ENCODE peak calls at places on chromosomes 16 and 17, in six cellular contexts. One of them, this sample, is unnamed. For H3K27me3 and H3K9me3, the result is how much of the 10 kb centered on the place peaks cover.

GRCh38 chr17:39365252-39365651 is 36.2 kb downstream of the FBXL20 start:
- DNase-seq in left lung: no peak
- DNase-seq in mammary epithelial cell: no peak
- DNase-seq in PC-9: no peak
- DNase-seq in fibroblast of lung: peak
- DNase-seq in left ventricle myocardium inferior: no peak
- DNase-seq in this sample: peak

GRCh38 chr17:51044964-51045363 is 75.7 kb downstream of the SPAG9 start:
- DNase-seq in left ventricle myocardium inferior: no peak
- DNase-seq in PC-9: no peak
- DNase-seq in left lung: no peak
- DNase-seq in mammary epithelial cell: no peak
- DNase-seq in fibroblast of lung: peak
- DNase-seq in this sample: no peak

GRCh38 chr16:68700120-68700519 is 37.0 kb upstream of the CDH1 start:
- DNase-seq in left ventricle myocardium inferior: no peak
- DNase-seq in PC-9: no peak
- DNase-seq in left lung: no peak
- DNase-seq in fibroblast of lung: peak
- DNase-seq in mammary epithelial cell: no peak
- DNase-seq in this sample: peak

GRCh38 chr16:82730901-82731300 is 104.1 kb downstream of the CDH13 start:
- DNase-seq in left ventricle myocardium inferior: no peak
- DNase-seq in PC-9: no peak
- DNase-seq in left lung: no peak
- DNase-seq in mammary epithelial cell: no peak
- DNase-seq in fibroblast of lung: no peak
- DNase-seq in this sample: no peak

GRCh38 chr17:16297367-16298139 is 55.7 kb downstream of the CENPV start:
- DNase-seq in mammary epithelial cell: no peak
- DNase-seq in left ventricle myocardium inferior: no peak
- DNase-seq in PC-9: no peak
- DNase-seq in left lung: no peak
- DNase-seq in fibroblast of lung: no peak
- DNase-seq in this sample: no peak

GRCh38 chr17:17605747-17606083 is 14.2 kb upstream of the PEMT start:
- DNase-seq in PC-9: no peak
- DNase-seq in fibroblast of lung: peak
- DNase-seq in mammary epithelial cell: no peak
- DNase-seq in left lung: no peak
- DNase-seq in left ventricle myocardium inferior: no peak
- DNase-seq in this sample: no peak

GRCh38 chr17:82449136-82449882 is 1.2 kb downstream of the CYBC1 start:
- DNase-seq in left lung: no peak
- DNase-seq in fibroblast of lung: no peak
- DNase-seq in PC-9: no peak
- DNase-seq in mammary epithelial cell: no peak
- DNase-seq in left ventricle myocardium inferior: no peak
- DNase-seq in this sample: no peak

GRCh38 chr16:1127101-1127500 is 25.8 kb upstream of the CACNA1H start:
- DNase-seq in PC-9: no peak
- DNase-seq in mammary epithelial cell: no peak
- DNase-seq in fibroblast of lung: no peak
- DNase-seq in left lung: no peak
- DNase-seq in left ventricle myocardium inferior: no peak
- DNase-seq in this sample: no peak

GRCh38 chr16:19130852-19131808 is 17.4 kb downstream of the ITPRIPL2 start:
- DNase-seq in left ventricle myocardium inferior: peak
- DNase-seq in mammary epithelial cell: no peak
- DNase-seq in PC-9: no peak
- DNase-seq in fibroblast of lung: peak
- DNase-seq in left lung: peak
- DNase-seq in this sample: peak

GRCh38 chr16:56817056-56817455 is 48.0 kb upstream of the SLC12A3 start:
- DNase-seq in left lung: no peak
- DNase-seq in fibroblast of lung: no peak
- DNase-seq in PC-9: no peak
- DNase-seq in mammary epithelial cell: no peak
- DNase-seq in left ventricle myocardium inferior: no peak
- DNase-seq in this sample: no peak

GRCh38 chr17:29151567-29151966 is 28.6 kb downstream of the MYO18A start:
- DNase-seq in mammary epithelial cell: peak
- DNase-seq in PC-9: peak
- DNase-seq in fibroblast of lung: peak
- DNase-seq in left lung: no peak
- DNase-seq in left ventricle myocardium inferior: no peak
- DNase-seq in this sample: peak

GRCh38 chr16:88309905-88310259 is 72.9 kb upstream of the ZNF469 start:
- DNase-seq in mammary epithelial cell: no peak
- DNase-seq in fibroblast of lung: no peak
- DNase-seq in left ventricle myocardium inferior: peak
- DNase-seq in PC-9: no peak
- DNase-seq in left lung: no peak
- DNase-seq in this sample: no peak

GRCh38 chr17:40800381-40800780 is 622 bp upstream of the KRT28 start:
- DNase-seq in fibroblast of lung: no peak
- DNase-seq in left lung: no peak
- DNase-seq in PC-9: no peak
- DNase-seq in mammary epithelial cell: no peak
- DNase-seq in left ventricle myocardium inferior: no peak
- DNase-seq in this sample: no peak
- H3K27me3 ChIP-seq in fibroblast of lung: under half
- H3K27me3 ChIP-seq in left lung: under half
- H3K27me3 ChIP-seq in PC-9: under half
- H3K27me3 ChIP-seq in mammary epithelial cell: under half
- H3K27me3 ChIP-seq in left ventricle myocardium inferior: half or more
- H3K27me3 ChIP-seq in this sample: under half

DNA sequence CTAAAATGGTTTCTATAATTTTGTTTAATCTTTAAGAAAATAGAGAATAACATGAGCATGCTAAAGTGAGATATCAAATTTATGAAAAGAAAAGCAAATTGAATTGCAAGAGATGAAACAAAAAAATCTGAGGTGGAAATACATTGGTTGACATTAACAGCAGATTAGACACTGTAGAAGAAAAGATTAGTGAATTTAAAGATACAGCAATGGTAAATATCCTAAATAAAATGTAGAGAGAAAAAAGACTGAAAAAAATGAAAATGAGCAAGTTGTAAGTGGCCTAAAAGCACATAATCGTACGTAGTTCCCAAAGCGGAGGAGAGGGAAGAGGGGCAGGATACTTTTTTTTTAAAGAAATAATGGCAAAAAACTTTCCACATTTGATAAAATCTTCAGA is 30.5 kb upstream of the ALDH3A2 start:
- DNase-seq in left ventricle myocardium inferior: no peak
- DNase-seq in left lung: no peak
- DNase-seq in fibroblast of lung: no peak
- DNase-seq in mammary epithelial cell: no peak
- DNase-seq in PC-9: no peak
- DNase-seq in this sample: no peak
- H3K9me3 ChIP-seq in left ventricle myocardium inferior: half or more
- H3K9me3 ChIP-seq in left lung: under half
- H3K9me3 ChIP-seq in fibroblast of lung: under half
- H3K9me3 ChIP-seq in mammary epithelial cell: under half
- H3K9me3 ChIP-seq in PC-9: under half
- H3K9me3 ChIP-seq in this sample: under half

GRCh38 chr17:75970011-75970523 is 8.9 kb downstream of the ACOX1 start:
- DNase-seq in mammary epithelial cell: no peak
- DNase-seq in left ventricle myocardium inferior: no peak
- DNase-seq in left lung: no peak
- DNase-seq in fibroblast of lung: no peak
- DNase-seq in PC-9: no peak
- DNase-seq in this sample: no peak

GRCh38 chr17:75970626-75971025 is 8.3 kb downstream of the ACOX1 start:
- DNase-seq in mammary epithelial cell: no peak
- DNase-seq in PC-9: no peak
- DNase-seq in fibroblast of lung: no peak
- DNase-seq in left ventricle myocardium inferior: no peak
- DNase-seq in left lung: no peak
- DNase-seq in this sample: no peak

GRCh38 chr17:75959839-75960511 is 19.0 kb downstream of the ACOX1 start:
- DNase-seq in fibroblast of lung: no peak
- DNase-seq in left lung: no peak
- DNase-seq in left ventricle myocardium inferior: no peak
- DNase-seq in mammary epithelial cell: no peak
- DNase-seq in PC-9: no peak
- DNase-seq in this sample: no peak

DNA sequence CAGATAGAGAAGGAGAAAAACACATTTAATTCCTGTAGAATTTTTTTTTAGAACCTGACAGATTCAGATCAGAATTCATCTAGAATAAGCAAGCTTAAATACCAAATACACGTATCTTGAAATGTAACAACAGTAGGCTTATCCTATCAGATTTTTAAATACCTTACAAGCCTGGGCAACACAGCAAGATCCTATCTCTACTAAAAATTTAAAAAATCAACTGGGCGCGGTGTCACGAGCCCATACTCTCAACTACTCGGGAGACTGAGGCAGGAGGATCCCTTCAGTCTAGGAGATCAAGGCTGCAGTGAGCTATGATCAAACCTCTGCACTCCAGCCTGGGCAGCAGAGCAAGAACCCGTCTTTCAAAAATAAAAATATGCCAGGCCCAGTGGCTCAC is 13.5 kb downstream of the ACOX1 start:
- DNase-seq in fibroblast of lung: no peak
- DNase-seq in mammary epithelial cell: no peak
- DNase-seq in PC-9: no peak
- DNase-seq in left lung: no peak
- DNase-seq in left ventricle myocardium inferior: no peak
- DNase-seq in this sample: no peak
- H3K4me3 ChIP-seq in fibroblast of lung: no peak
- H3K4me3 ChIP-seq in mammary epithelial cell: no peak
- H3K4me3 ChIP-seq in PC-9: no peak
- H3K4me3 ChIP-seq in left lung: no peak
- H3K4me3 ChIP-seq in left ventricle myocardium inferior: no peak
- H3K4me3 ChIP-seq in this sample: no peak

GRCh38 chr17:79187186-79187585 is 112.6 kb downstream of the ENGASE start:
- DNase-seq in left lung: no peak
- DNase-seq in mammary epithelial cell: no peak
- DNase-seq in fibroblast of lung: no peak
- DNase-seq in PC-9: no peak
- DNase-seq in left ventricle myocardium inferior: no peak
- DNase-seq in this sample: no peak
- H3K27me3 ChIP-seq in left lung: under half
- H3K27me3 ChIP-seq in mammary epithelial cell: under half
- H3K27me3 ChIP-seq in fibroblast of lung: under half
- H3K27me3 ChIP-seq in PC-9: half or more
- H3K27me3 ChIP-seq in left ventricle myocardium inferior: half or more
- H3K27me3 ChIP-seq in this sample: half or more